ENCODE peak calls at places on chromosome 12, in four cellular contexts. One of them, this sample, is unnamed.

GRCh38 chr12:49673446-49674317 is 33.5 kb downstream of the FMNL3 start:
- DNase-seq in aorta: peak
- DNase-seq in retina: peak
- DNase-seq in NCI-H524: peak
- DNase-seq in this sample: peak

GRCh38 chr12:131832393-131833231 is 4.4 kb downstream of the MMP17 start:
- DNase-seq in aorta: no peak
- DNase-seq in retina: no peak
- DNase-seq in NCI-H524: peak
- DNase-seq in this sample: no peak

GRCh38 chr12:510071-510825 is 50.5 kb downstream of the B4GALNT3 start:
- DNase-seq in aorta: no peak
- DNase-seq in retina: peak
- DNase-seq in NCI-H524: no peak
- DNase-seq in this sample: peak

GRCh38 chr12:55705802-55706402 is 1.8 kb downstream of the ITGA7 start:
- DNase-seq in aorta: peak
- DNase-seq in retina: no peak
- DNase-seq in NCI-H524: peak
- DNase-seq in this sample: no peak

GRCh38 chr12:65119063-65119462 is 2.0 kb downstream of the WIF1 start:
- DNase-seq in aorta: no peak
- DNase-seq in retina: no peak
- DNase-seq in NCI-H524: no peak
- DNase-seq in this sample: no peak

GRCh38 chr12:112112423-112113132 is 4.0 kb upstream of the NAA25 start:
- DNase-seq in aorta: no peak
- DNase-seq in retina: no peak
- DNase-seq in NCI-H524: no peak
- DNase-seq in this sample: no peak

GRCh38 chr12:89632778-89633177 is 75.9 kb downstream of the ATP2B1 start:
- DNase-seq in aorta: no peak
- DNase-seq in retina: no peak
- DNase-seq in NCI-H524: no peak
- DNase-seq in this sample: no peak

GRCh38 chr12:8687846-8688601 is 9.8 kb upstream of the RIMKLB start:
- DNase-seq in aorta: peak
- DNase-seq in retina: peak
- DNase-seq in NCI-H524: no peak
- DNase-seq in this sample: peak

GRCh38 chr12:92446082-92446460 is 256.7 kb upstream of the PLEKHG7 start:
- DNase-seq in aorta: no peak
- DNase-seq in retina: no peak
- DNase-seq in NCI-H524: no peak
- DNase-seq in this sample: no peak

GRCh38 chr12:25249951-25250738 is 584 bp downstream of the KRAS start:
- DNase-seq in aorta: peak
- DNase-seq in retina: peak
- DNase-seq in NCI-H524: no peak
- DNase-seq in this sample: no peak

GRCh38 chr12:4026476-4026875 is 153.3 kb upstream of the PARP11 start:
- DNase-seq in aorta: no peak
- DNase-seq in retina: no peak
- DNase-seq in NCI-H524: no peak
- DNase-seq in this sample: no peak

GRCh38 chr12:1277905-1278304 is 286.9 kb downstream of the ERC1 start:
- DNase-seq in aorta: no peak
- DNase-seq in retina: peak
- DNase-seq in NCI-H524: no peak
- DNase-seq in this sample: no peak

GRCh38 chr12:1665366-1665765 is 25.5 kb upstream of the ADIPOR2 start:
- DNase-seq in aorta: no peak
- DNase-seq in retina: no peak
- DNase-seq in NCI-H524: no peak
- DNase-seq in this sample: no peak

GRCh38 chr12:75444444-75445136 is 36.0 kb upstream of the GLIPR1 start:
- DNase-seq in aorta: no peak
- DNase-seq in retina: no peak
- DNase-seq in NCI-H524: no peak
- DNase-seq in this sample: no peak

This sample was measured in DMS 273 treated with DMSO at 0.1 percent for 48 hours.